ENCODE peak calls at places on chromosomes 4 and X, in ten cellular contexts. Q, J, K, C, E, M, S, W, G and Y are unnamed samples.

GRCh38 chr4:48079972-48080391 is 54.1 kb downstream of the TXK start:
- DNase-seq in S (peak; percentile 88), E (no peak), G (no peak), W (no peak), J (no peak), M (no peak), C (no peak), K (no peak), Q (no peak), Y (no peak)

GRCh38 chrX:17242470-17242869 is 132.5 kb upstream of the NHS start:
- DNase-seq in J (no peak), Q (no peak), C (peak; percentile 62), W (peak; percentile 45), K (peak; percentile 59), G (peak; percentile 23), M (no peak), S (peak; percentile 78), E (no peak), Y (no peak)

GRCh38 chr4:153257151-153257620 is 52.9 kb downstream of the TRIM2 start:
- DNase-seq in K (peak; percentile 69), W (peak; percentile 65), G (no peak), J (no peak), C (peak; percentile 85), Q (no peak), E (peak; percentile 75), S (no peak), M (no peak), Y (no peak)

GRCh38 chrX:70030242-70030823 is 19.4 kb downstream of the AWAT2 start:
- DNase-seq in C (peak; percentile 71), W (peak; percentile 60), K (no peak), M (no peak), J (peak; percentile 54), Q (no peak), G (no peak), E (no peak), S (peak; percentile 69), Y (no peak)

GRCh38 chrX:63754141-63754859 is 30.7 kb downstream of the ARHGEF9 start:
- DNase-seq in E (no peak), C (no peak), S (no peak), J (no peak), G (peak; percentile 17), Q (no peak), M (peak; percentile 24), K (no peak), W (no peak), Y (no peak)

GRCh38 chrX:85052636-85053343 is 49.1 kb downstream of the APOOL start:
- DNase-seq in J (no peak), C (no peak), G (no peak), M (no peak), Q (no peak), E (no peak), S (peak; percentile 68), K (no peak), W (no peak), Y (no peak)

GRCh38 chrX:3963980-3964379 is 250.5 kb upstream of the PRKX start:
- DNase-seq in J (no peak), G (no peak), C (no peak), W (no peak), K (no peak), Q (no peak), E (no peak), S (no peak), M (no peak), Y (no peak)

GRCh38 chr4:81796790-81797528 is 325.3 kb upstream of the RASGEF1B start:
- DNase-seq in Q (no peak), S (no peak), J (no peak), K (no peak), C (no peak), E (no peak), W (no peak), G (no peak), M (no peak), Y (no peak)

GRCh38 chrX:68820476-68821110 is 8.2 kb upstream of the EFNB1 start:
- DNase-seq in J (no peak), G (no peak), K (no peak), C (no peak), S (no peak), M (no peak), E (no peak), W (no peak), Q (no peak), Y (no peak)

GRCh38 chr4:40228497-40229365 is 31.9 kb downstream of the RHOH start:
- DNase-seq in M (no peak), S (peak; percentile 21), K (no peak), G (no peak), J (peak; percentile 43), Q (no peak), E (no peak), W (peak; percentile 61), C (peak; percentile 36), Y (no peak)

GRCh38 chrX:140975472-140975871 is 26.9 kb upstream of the SPANXB1 start:
- DNase-seq in W (no peak), Q (no peak), C (no peak), E (no peak), S (no peak), G (no peak), J (no peak), K (no peak), M (no peak), Y (no peak)

GRCh38 chr4:70737006-70737405 is 15.2 kb downstream of the RUFY3 start:
- DNase-seq in M (no peak), G (no peak), K (no peak), J (no peak), S (no peak), C (no peak), Q (no peak), W (no peak), E (no peak), Y (no peak)

GRCh38 chr4:61201562-61202099 is 1.5 kb downstream of the ADGRL3 start:
- DNase-seq in W (peak; percentile 63), C (peak; percentile 53), J (no peak), M (no peak), G (no peak), K (no peak), Q (no peak), E (peak; percentile 78), S (no peak), Y (peak; percentile 32)

GRCh38 chr4:64417974-64418373 is 8.7 kb upstream of the TECRL start:
- DNase-seq in M (no peak), G (no peak), J (no peak), C (peak; percentile 18), K (no peak), E (no peak), S (peak; percentile 73), W (no peak), Q (no peak), Y (no peak)

GRCh38 chr4:122773021-122773420 is 40.5 kb downstream of the BBS12 start:
- DNase-seq in C (no peak), S (no peak), M (no peak), K (no peak), E (no peak), G (no peak), J (no peak), W (no peak), Q (no peak), Y (no peak)

GRCh38 chr4:122775039-122775438 is 42.5 kb downstream of the BBS12 start:
- DNase-seq in G (no peak), J (no peak), E (no peak), Q (no peak), S (no peak), C (no peak), W (no peak), K (no peak), M (no peak), Y (no peak)

GRCh38 chr4:122777846-122778501 is 45.5 kb downstream of the BBS12 start:
- DNase-seq in K (no peak), M (no peak), C (no peak), J (no peak), E (no peak), W (no peak), Q (no peak), S (peak; percentile 41), G (no peak), Y (no peak)

GRCh38 chr4:122775987-122776836 is 43.7 kb downstream of the BBS12 start:
- DNase-seq in M (no peak), S (no peak), Q (no peak), E (no peak), G (no peak), J (no peak), C (no peak), K (no peak), W (no peak), Y (no peak)

GRCh38 chr4:122776916-122777315 is 44.4 kb downstream of the BBS12 start:
- DNase-seq in E (no peak), Q (no peak), S (no peak), K (no peak), J (no peak), W (no peak), M (no peak), C (no peak), G (no peak), Y (no peak)
- H3K9me3 ChIP-seq in E (no peaks in the 10 kb centered on the region), Q (no peaks in the 10 kb centered on the region), S (no peaks in the 10 kb centered on the region), K (no peaks in the 10 kb centered on the region), J (no peaks in the 10 kb centered on the region), W (no peaks in the 10 kb centered on the region), M (no peaks in the 10 kb centered on the region), C (no peaks in the 10 kb centered on the region), G (no peaks in the 10 kb centered on the region), Y (no peaks in the 10 kb centered on the region)

DNA sequence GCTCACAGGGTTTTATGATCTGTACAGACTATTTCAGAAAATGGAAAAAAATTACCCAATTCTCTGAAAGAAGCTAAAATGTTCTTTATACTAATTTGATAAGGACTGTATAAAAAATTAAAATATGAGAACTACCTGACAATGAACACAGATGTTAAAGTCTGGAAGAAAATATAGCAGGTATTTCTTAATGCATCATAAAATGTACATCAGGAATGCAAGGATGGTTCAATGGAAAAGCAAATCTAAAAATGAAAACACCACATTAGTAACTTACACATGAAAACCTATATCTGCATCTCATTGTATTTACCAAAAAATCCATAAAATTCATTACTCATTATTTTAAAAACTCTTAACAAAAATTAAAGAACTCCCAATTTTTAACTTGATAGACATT is 39.4 kb downstream of the ARHGAP6 start:
- DNase-seq in M (no peak), K (no peak), W (no peak), E (no peak), C (no peak), G (no peak), Q (no peak), S (no peak), J (no peak), Y (no peak)
- H3K27ac ChIP-seq in M (no peak overlapping the region), K (no peak overlapping the region), W (no peak overlapping the region), E (no peak overlapping the region), C (no peak overlapping the region), G (no peak overlapping the region), Q (no peak overlapping the region), S (no peak overlapping the region), J (no peak overlapping the region), Y (no peak overlapping the region)

DNA sequence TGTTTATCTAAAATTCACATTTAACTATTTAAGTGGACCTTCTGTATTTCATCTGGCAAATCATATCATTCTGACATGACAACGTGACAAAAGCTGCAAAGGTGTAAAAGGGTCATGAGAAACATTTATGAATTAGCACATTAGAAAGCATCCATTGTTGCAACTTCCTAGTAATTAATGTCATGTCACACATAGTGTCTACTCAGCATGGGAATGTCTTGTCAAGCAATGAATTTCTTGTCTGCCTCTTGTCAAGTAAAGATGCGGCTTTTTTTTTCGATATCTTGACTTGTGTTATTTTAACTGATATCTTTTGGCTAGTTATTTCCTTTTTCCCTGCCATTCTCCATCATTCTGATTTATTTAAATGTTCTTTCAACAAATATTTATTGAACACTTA is 463.5 kb upstream of the CXorf51B start:
- DNase-seq in M (no peak), C (no peak), K (no peak), G (no peak), J (no peak), W (no peak), Q (no peak), S (no peak), E (no peak), Y (no peak)
- H3K9me3 ChIP-seq in M (no peaks in the 10 kb centered on the region), C (no peaks in the 10 kb centered on the region), K (no peaks in the 10 kb centered on the region), G (no peaks in the 10 kb centered on the region), J (no peaks in the 10 kb centered on the region), W (no peaks in the 10 kb centered on the region), Q (no peaks in the 10 kb centered on the region), S (no peaks in the 10 kb centered on the region), E (no peaks in the 10 kb centered on the region), Y (no peaks in the 10 kb centered on the region)

GRCh38 chr4:7206856-7207567 is 14.7 kb downstream of the SORCS2 start:
- DNase-seq in W (no peak), Q (peak; percentile 89), M (no peak), S (peak; percentile 82), E (peak; percentile 96), K (peak; percentile 94), J (no peak), C (peak; percentile 69), G (peak; percentile 74), Y (peak; percentile 80)
- H3K27ac ChIP-seq in W (no peak overlapping the region), Q (peak overlapping the region; percentile 32), M (no peak overlapping the region), S (peak overlapping the region; percentile 98), E (peak overlapping the region; percentile 65), K (peak overlapping the region; percentile 76), J (no peak overlapping the region), C (no peak overlapping the region), G (peak overlapping the region; percentile 64), Y (peak overlapping the region; percentile 31)